ENCODE peak calls at places on chromosomes 12 and 14, in eight cellular contexts. U is Panc1; C is thoracic aorta; I is breast epithelium; J is heart right ventricle; A is GM23248; R is naive thymus-derived CD4-positive, alpha-beta T cell; E is tibial artery. T is an unnamed sample. For H3K4me1 and H3K27me3, the result is how much of the 10 kb centered on the place peaks cover.

GRCh38 chr12:47004634-47005033 is 74.8 kb upstream of the PCED1B start:
- DNase-seq in R (no peak), I (no peak), U (no peak), J (no peak), E (no peak), C (no peak), A (no peak), T (no peak)

GRCh38 chr12:49804821-49805220 is 23.4 kb downstream of the NCKAP5L start:
- DNase-seq in U (no peak), C (no peak), J (no peak), I (peak), A (no peak), R (no peak), E (no peak), T (no peak)

GRCh38 chr14:76812093-76812421 is 625 bp downstream of the ANGEL1 start:
- DNase-seq in R (no peak), J (no peak), C (no peak), I (no peak), U (no peak), E (no peak), A (no peak), T (no peak)

GRCh38 chr14:70735043-70735442 is 74.3 kb downstream of the MAP3K9 start:
- DNase-seq in E (no peak), I (no peak), A (no peak), C (no peak), U (no peak), R (no peak), J (no peak), T (no peak)

GRCh38 chr12:32032205-32032810 is 73.1 kb downstream of the RESF1 start:
- DNase-seq in E (no peak), A (peak), C (no peak), U (no peak), R (no peak), I (no peak), J (no peak), T (no peak)

GRCh38 chr12:47995976-47996375 is 8.3 kb downstream of the COL2A1 start:
- DNase-seq in J (no peak), C (no peak), A (no peak), E (no peak), U (no peak), R (no peak), I (no peak), T (no peak)

GRCh38 chr12:64478661-64479060 is 26.7 kb downstream of the TBK1 start:
- DNase-seq in R (no peak), A (peak), J (no peak), U (no peak), C (no peak), I (no peak), E (no peak), T (no peak)

GRCh38 chr14:42779024-42779423 is 1172.3 kb downstream of the LRFN5 start:
- DNase-seq in E (no peak), U (no peak), A (peak), J (no peak), I (no peak), R (no peak), C (no peak), T (no peak)

GRCh38 chr12:96752211-96752610 is 154.8 kb upstream of the NEDD1 start:
- DNase-seq in E (no peak), A (no peak), C (no peak), R (no peak), J (no peak), U (no peak), I (no peak), T (no peak)

GRCh38 chr14:74275265-74275841 is 27.4 kb downstream of the ABCD4 start:
- DNase-seq in I (no peak), J (no peak), U (no peak), C (no peak), A (peak), R (no peak), E (no peak), T (no peak)

GRCh38 chr14:58669556-58670200 is 31.9 kb downstream of the DACT1 start:
- DNase-seq in R (no peak), J (no peak), C (no peak), A (no peak), U (no peak), E (no peak), I (no peak), T (no peak)

GRCh38 chr14:75711134-75711795 is 50.2 kb downstream of the TTLL5 start:
- DNase-seq in U (peak), E (no peak), J (no peak), A (peak), I (no peak), R (no peak), C (no peak), T (no peak)

GRCh38 chr12:116924558-116925453 is 14.1 kb downstream of the FBXW8 start:
- DNase-seq in U (no peak), A (peak), C (no peak), J (no peak), E (no peak), R (peak), I (no peak), T (no peak)

GRCh38 chr12:94145231-94145979 is 3.0 kb upstream of the PLXNC1 start:
- DNase-seq in A (peak), E (no peak), I (no peak), C (no peak), U (no peak), J (no peak), R (no peak), T (no peak)

GRCh38 chr14:38238332-38238731 is 17.6 kb downstream of the CLEC14A start:
- DNase-seq in R (no peak), U (no peak), C (no peak), A (peak), E (no peak), I (no peak), J (no peak), T (no peak)

GRCh38 chr12:66596189-66596588 is 82.7 kb downstream of the GRIP1 start:
- DNase-seq in U (no peak), R (no peak), C (no peak), I (no peak), J (no peak), A (peak), E (no peak), T (no peak)

GRCh38 chr14:106308839-106309389 is 782.5 kb downstream of the TMEM121 start:
- DNase-seq in I (no peak), J (peak), U (peak), C (no peak), E (no peak), A (peak), R (peak), T (peak)

DNA sequence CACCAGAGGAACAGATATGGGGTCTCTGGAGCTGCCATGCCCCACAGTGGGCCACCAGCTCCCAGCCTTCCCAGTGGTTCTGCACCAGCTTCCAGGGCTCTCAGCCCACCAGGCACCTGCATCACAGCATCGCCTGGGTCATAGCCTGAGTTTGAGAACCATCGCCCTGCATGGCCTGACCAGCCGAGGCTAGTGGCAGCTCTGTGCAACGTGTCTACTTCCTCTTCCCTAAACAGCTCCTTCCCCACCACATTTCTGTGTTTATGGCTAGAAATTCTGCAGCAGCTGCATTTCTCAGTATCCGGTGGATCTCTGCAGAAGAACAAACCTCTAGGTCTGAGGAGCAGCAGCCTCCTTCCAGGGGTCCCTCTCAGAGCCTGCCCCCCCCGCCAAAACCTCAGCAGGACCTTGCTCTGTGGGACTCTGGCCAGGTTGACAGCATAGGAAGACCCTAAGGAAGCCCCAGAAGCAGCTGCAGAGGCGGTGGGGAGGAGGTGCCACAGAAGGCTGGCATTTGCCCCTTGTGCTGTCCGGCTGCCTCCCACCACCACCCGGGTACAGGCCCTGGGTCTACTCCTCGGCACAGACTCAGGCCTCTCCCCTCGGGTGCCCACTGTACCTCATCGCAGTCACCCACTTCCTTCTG is 47.7 kb downstream of the PSMA6 start:
- DNase-seq in I (no peak), A (no peak), J (no peak), E (no peak), R (no peak), U (no peak), C (no peak), T (peak)
- H3K4me1 ChIP-seq in I (under half), A (under half), J (half or more), E (half or more), R (under half), U (half or more), C (half or more), T (half or more)

GRCh38 chr12:104749555-104749954 is 208.5 kb downstream of the SLC41A2 start:
- DNase-seq in R (no peak), J (no peak), A (no peak), C (no peak), E (no peak), I (no peak), U (no peak), T (no peak)
- H3K27ac ChIP-seq in R (no peak), J (peak), A (no peak), C (peak), E (no peak), I (no peak), U (no peak), T (peak)

GRCh38 chr12:52086366-52086765 is 6.9 kb downstream of the SMIM41 start:
- DNase-seq in E (no peak), J (no peak), C (no peak), A (peak), R (no peak), U (no peak), I (no peak), T (no peak)

GRCh38 chr12:52087961-52088820 is 8.7 kb downstream of the SMIM41 start:
- DNase-seq in E (no peak), C (no peak), A (no peak), I (no peak), U (no peak), J (no peak), R (no peak), T (no peak)

GRCh38 chr12:52085682-52086180 is 6.2 kb downstream of the SMIM41 start:
- DNase-seq in A (no peak), J (no peak), I (no peak), R (no peak), E (no peak), U (no peak), C (no peak), T (no peak)

GRCh38 chr12:52089491-52089890 is 10.0 kb downstream of the SMIM41 start:
- DNase-seq in R (no peak), I (no peak), J (no peak), C (no peak), A (no peak), E (no peak), U (no peak), T (no peak)

DNA sequence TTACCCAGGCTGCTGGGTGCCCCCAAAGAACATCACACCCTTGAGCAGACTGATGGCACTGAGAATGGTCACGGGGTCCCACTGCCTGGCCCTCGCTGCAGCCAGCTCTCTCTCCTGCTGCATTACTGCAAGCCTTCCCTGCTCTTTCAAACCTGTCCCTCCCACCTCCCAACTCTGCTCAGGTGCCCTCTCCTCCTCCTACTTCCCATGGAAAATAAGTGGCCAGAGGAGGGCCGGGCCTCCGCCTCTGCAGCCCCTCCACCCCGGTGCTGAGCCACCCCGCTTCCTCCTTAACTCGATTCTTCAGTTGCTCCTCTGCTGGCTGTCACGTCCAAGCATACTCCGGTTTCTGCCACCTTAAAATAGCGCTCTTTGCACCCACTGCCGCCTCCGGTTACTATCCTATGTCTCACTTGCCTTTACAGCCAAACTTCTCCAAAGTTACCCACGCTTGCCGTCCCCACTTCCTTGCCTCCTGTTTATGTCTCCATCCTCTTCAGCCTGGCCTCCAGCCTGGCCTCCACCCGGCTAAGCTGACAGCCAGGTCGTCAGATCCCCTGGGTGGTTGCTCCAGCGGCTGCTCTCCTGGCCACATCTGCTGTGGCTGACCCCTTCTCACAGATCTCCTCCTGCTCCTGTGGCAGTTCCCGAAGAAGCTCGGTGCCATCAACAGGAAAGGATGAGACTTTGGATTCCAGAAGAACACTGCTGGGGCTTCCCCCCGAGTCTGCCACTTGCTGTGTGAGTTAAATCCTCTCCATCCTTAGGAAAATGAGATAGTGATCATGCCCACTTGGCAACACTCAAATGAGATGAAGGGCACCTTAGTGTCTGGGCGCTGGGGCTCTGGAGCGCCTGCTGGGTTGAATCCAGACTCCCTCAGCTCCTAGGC is 7.7 kb downstream of the SMIM41 start:
- DNase-seq in E (no peak), A (no peak), U (no peak), R (no peak), C (no peak), I (no peak), J (no peak), T (no peak)
- H3K27me3 ChIP-seq in E (half or more), A (under half), U (under half), R (under half), C (under half), I (under half), J (under half), T (under half)

DNA sequence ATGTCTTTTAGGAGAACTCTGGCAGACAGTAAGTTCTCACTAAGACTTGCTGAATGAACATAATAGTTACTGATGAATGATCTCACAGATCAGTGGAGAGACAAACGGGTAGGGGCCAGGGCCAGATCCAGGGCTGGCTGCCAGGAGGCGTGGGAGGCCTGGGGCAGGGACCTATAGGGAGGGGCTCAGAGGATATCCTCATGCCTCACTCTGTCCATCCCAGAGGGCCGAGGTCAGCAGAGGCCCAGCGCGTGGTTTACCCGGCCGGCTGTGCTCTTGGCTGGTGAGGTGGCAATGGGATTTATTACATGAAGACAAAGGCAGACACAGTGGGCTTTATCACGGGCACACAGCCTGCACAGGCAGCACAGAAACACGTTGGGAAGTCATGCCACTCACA is 85.4 kb downstream of the CHGA start:
- DNase-seq in E (no peak), J (peak), U (no peak), A (peak), R (no peak), I (no peak), C (no peak), T (peak)
- H3K4me1 ChIP-seq in E (half or more), J (half or more), U (under half), A (under half), R (under half), I (under half), C (half or more), T (under half)

GRCh38 chr12:123950476-123951169 is 22.0 kb downstream of the CCDC92 start:
- DNase-seq in J (no peak), E (no peak), C (no peak), U (no peak), A (no peak), I (no peak), R (no peak), T (no peak)
- H3K27ac ChIP-seq in J (no peak), E (no peak), C (no peak), U (no peak), A (no peak), I (no peak), R (no peak), T (no peak)

GRCh38 chr12:102950950-102951490 is 6.5 kb upstream of the ASCL1 start:
- DNase-seq in C (no peak), R (no peak), U (no peak), J (no peak), E (no peak), I (no peak), A (no peak), T (no peak)
- H3K27me3 ChIP-seq in C (under half), R (under half), U (under half), J (half or more), E (half or more), I (half or more), A (half or more), T (under half)